ENCODE peak calls at places on chromosomes 6 and 20, in four cellular contexts. Q, O, A and X are unnamed samples.

GRCh38 chr20:5642155-5642981 is 107.8 kb upstream of the SHLD1 start:
- DNase-seq in Q (peak; percentile 25), O (no peak), A (peak; percentile 65), X (no peak)

GRCh38 chr6:125931733-125932450 is 24.7 kb upstream of the HINT3 start:
- DNase-seq in Q (no peak), O (no peak), A (no peak), X (no peak)

GRCh38 chr20:25243416-25243979 is 4.4 kb upstream of the PYGB start:
- DNase-seq in Q (no peak), O (no peak), A (no peak), X (no peak)

GRCh38 chr6:64732888-64733287 is 974.1 kb downstream of the EYS start:
- DNase-seq in Q (no peak), O (no peak), A (no peak), X (no peak)

GRCh38 chr6:150491131-150491795 is 108.4 kb upstream of the PLEKHG1 start:
- DNase-seq in Q (no peak), O (no peak), A (no peak), X (no peak)

GRCh38 chr20:6051505-6051904 is 2.4 kb downstream of the LRRN4 start:
- DNase-seq in Q (no peak), O (no peak), A (no peak), X (no peak)

GRCh38 chr6:146917979-146918378 is 286.2 kb upstream of the STXBP5 start:
- DNase-seq in Q (no peak), O (no peak), A (no peak), X (no peak)

GRCh38 chr20:45974896-45975565 is 3.0 kb upstream of the ZNF335 start:
- DNase-seq in Q (no peak), O (no peak), A (no peak), X (no peak)

GRCh38 chr6:155328539-155329459 is 14.5 kb upstream of the TFB1M start:
- DNase-seq in Q (no peak), O (no peak), A (no peak), X (no peak)

GRCh38 chr6:30888472-30889137 is 4.3 kb downstream of the DDR1 start:
- DNase-seq in Q (no peak), O (no peak), A (no peak), X (no peak)

GRCh38 chr6:88916615-88917198 is 46.7 kb downstream of the RNGTT start:
- DNase-seq in Q (no peak), O (no peak), A (no peak), X (no peak)

GRCh38 chr6:85580878-85581267 is 12.8 kb downstream of the SNX14 start:
- DNase-seq in Q (peak; percentile 45), O (no peak), A (no peak), X (no peak)

GRCh38 chr20:8176276-8176675 is 44.2 kb downstream of the PLCB1 start:
- DNase-seq in Q (no peak), O (no peak), A (no peak), X (no peak)

GRCh38 chr20:59643616-59644061 is 39.3 kb downstream of the PHACTR3 start:
- DNase-seq in Q (no peak), O (no peak), A (peak; percentile 46), X (no peak)

GRCh38 chr6:133236898-133237297 is 4.3 kb upstream of the EYA4 start:
- DNase-seq in Q (no peak), O (no peak), A (no peak), X (no peak)

GRCh38 chr20:31712564-31713311 is 9.9 kb downstream of the BCL2L1 start:
- DNase-seq in Q (peak; percentile 91), O (no peak), A (peak; percentile 97), X (peak; percentile 84)

GRCh38 chr6:108697646-108698161 is 137.0 kb downstream of the FOXO3 start:
- DNase-seq in Q (no peak), O (no peak), A (no peak), X (peak; percentile 83)

GRCh38 chr6:142013286-142013685 is 119.4 kb upstream of the GJE1 start:
- DNase-seq in Q (no peak), O (no peak), A (no peak), X (no peak)

GRCh38 chr6:1485678-1486077 is 96.3 kb downstream of the FOXF2 start:
- DNase-seq in Q (no peak), O (no peak), A (no peak), X (no peak)

GRCh38 chr6:63634630-63635029 is 972 bp upstream of the PHF3 start:
- DNase-seq in Q (no peak), O (no peak), A (no peak), X (no peak)

GRCh38 chr6:122042851-122043250 is 356.6 kb upstream of the HSF2 start:
- DNase-seq in Q (no peak), O (no peak), A (no peak), X (no peak)

GRCh38 chr20:20102859-20103258 is 50.5 kb downstream of the CFAP61 start:
- DNase-seq in Q (no peak), O (no peak), A (no peak), X (no peak)

GRCh38 chr20:15200139-15200538 is 862.7 kb upstream of the FLRT3 start:
- DNase-seq in Q (no peak), O (no peak), A (no peak), X (no peak)

GRCh38 chr6:2749972-2750600 is 636 bp downstream of the MYLK4 start:
- DNase-seq in Q (peak; percentile 60), O (peak; percentile 40), A (peak; percentile 76), X (no peak)

GRCh38 chr6:107625264-107625663 is 135.3 kb downstream of the SOBP start:
- DNase-seq in Q (no peak), O (no peak), A (no peak), X (peak; percentile 28)

GRCh38 chr20:33552519-33552918 is 62.6 kb downstream of the CBFA2T2 start:
- DNase-seq in Q (no peak), O (no peak), A (no peak), X (no peak)

GRCh38 chr6:27669798-27670301 is 196.9 kb upstream of the ZNF184 start:
- DNase-seq in Q (no peak), O (no peak), A (no peak), X (no peak)

GRCh38 chr20:56986931-56987720 is 279.3 kb downstream of the BMP7 start:
- DNase-seq in Q (no peak), O (no peak), A (no peak), X (no peak)

GRCh38 chr6:145891565-145891964 is 72.6 kb downstream of the SHPRH start:
- DNase-seq in Q (no peak), O (no peak), A (no peak), X (no peak)

GRCh38 chr20:18324596-18325089 is 36.3 kb downstream of the ZNF133 start:
- DNase-seq in Q (no peak), O (no peak), A (no peak), X (no peak)

GRCh38 chr6:138577151-138577915 is 78.0 kb upstream of the NHSL1 start:
- DNase-seq in Q (no peak), O (no peak), A (no peak), X (no peak)

GRCh38 chr6:33578164-33578563 is 1.9 kb downstream of the BAK1 start:
- DNase-seq in Q (no peak), O (no peak), A (no peak), X (no peak)

GRCh38 chr6:8507286-8507685 is 71.9 kb upstream of the SLC35B3 start:
- DNase-seq in Q (no peak), O (no peak), A (no peak), X (no peak)